ENCODE peak calls at places on chromosome 17, in nine cellular contexts. N is stimulated activated CD4-positive, alpha-beta T cell treated with anti-CD3 and anti-CD28 coated beads, Interleukin-1b, Interleukin-23, amount 100 ng/mL, for 1 hour; T is AG09309; W is NCI-H524 treated with DMSO at 0.1 percent for 48 hours; Y is ascending aorta; Z is H1; M is amniotic stem cell; F is choroid plexus epithelial cell; Q is astrocyte of the spinal cord. G is an unnamed sample.

GRCh38 chr17:35243459-35244204 is 760 bp downstream of the SLFN5 start:
- DNase-seq in N (no peak), T (peak), W (no peak), Y (peak), Z (peak), M (no peak), F (peak), Q (peak), G (peak)

GRCh38 chr17:78144736-78145641 is 1.2 kb upstream of the C17orf99 start:
- DNase-seq in N (no peak), T (no peak), W (no peak), Y (no peak), Z (no peak), M (no peak), F (no peak), Q (no peak), G (peak)

GRCh38 chr17:4310349-4311060 is 46.7 kb upstream of the ANKFY1 start:
- DNase-seq in N (no peak), T (no peak), W (no peak), Y (no peak), Z (no peak), M (no peak), F (peak), Q (no peak), G (no peak)

GRCh38 chr17:35596530-35597233 is 9.6 kb downstream of the AP2B1 start:
- DNase-seq in N (no peak), T (no peak), W (no peak), Y (no peak), Z (peak), M (no peak), F (no peak), Q (no peak), G (peak)

GRCh38 chr17:49694847-49695697 is 12.7 kb downstream of the SLC35B1 start:
- DNase-seq in N (peak), T (no peak), W (no peak), Y (no peak), Z (peak), M (no peak), F (peak), Q (peak), G (peak)

GRCh38 chr17:292531-293382 is 59.9 kb downstream of the RPH3AL start:
- DNase-seq in N (no peak), T (no peak), W (no peak), Y (no peak), Z (no peak), M (no peak), F (no peak), Q (no peak), G (no peak)

GRCh38 chr17:68461589-68461988 is 4.3 kb upstream of the WIPI1 start:
- DNase-seq in N (no peak), T (no peak), W (no peak), Y (no peak), Z (no peak), M (no peak), F (no peak), Q (no peak), G (peak)

GRCh38 chr17:61774724-61775123 is 88.6 kb downstream of the BRIP1 start:
- DNase-seq in N (no peak), T (no peak), W (no peak), Y (no peak), Z (no peak), M (no peak), F (no peak), Q (no peak), G (no peak)

GRCh38 chr17:1047177-1047885 is 50.4 kb downstream of the TIMM22 start:
- DNase-seq in N (no peak), T (no peak), W (peak), Y (no peak), Z (no peak), M (no peak), F (peak), Q (peak), G (peak)

G was measured in endodermal cell.